ENCODE peak calls at places on chromosomes 16 and 17, in five cellular contexts. One of them, this sample, is unnamed.

GRCh38 chr16:81451753-81452680 is 7.4 kb downstream of the CMIP start:
- DNase-seq in GM12878: no peak
- DNase-seq in H1: no peak
- DNase-seq in neural progenitor cell: no peak
- DNase-seq in hepatocyte: peak
- DNase-seq in this sample: no peak

GRCh38 chr16:81784042-81784785 is 5.1 kb downstream of the PLCG2 start:
- DNase-seq in H1: no peak
- DNase-seq in neural progenitor cell: no peak
- DNase-seq in GM12878: no peak
- DNase-seq in hepatocyte: no peak
- DNase-seq in this sample: no peak

GRCh38 chr17:61639818-61640217 is 48.8 kb upstream of the NACA2 start:
- DNase-seq in GM12878: no peak
- DNase-seq in neural progenitor cell: no peak
- DNase-seq in H1: no peak
- DNase-seq in hepatocyte: no peak
- DNase-seq in this sample: no peak

GRCh38 chr16:75416904-75417565 is 16.3 kb downstream of the CFDP1 start:
- DNase-seq in hepatocyte: no peak
- DNase-seq in neural progenitor cell: no peak
- DNase-seq in H1: no peak
- DNase-seq in GM12878: no peak
- DNase-seq in this sample: no peak

GRCh38 chr16:66728117-66728787 is 23.2 kb downstream of the DYNC1LI2 start:
- DNase-seq in GM12878: no peak
- DNase-seq in H1: no peak
- DNase-seq in neural progenitor cell: peak
- DNase-seq in hepatocyte: peak
- DNase-seq in this sample: peak

GRCh38 chr16:54928421-54929089 is 2.1 kb upstream of the IRX5 start:
- DNase-seq in H1: peak
- DNase-seq in hepatocyte: peak
- DNase-seq in neural progenitor cell: peak
- DNase-seq in GM12878: no peak
- DNase-seq in this sample: no peak

GRCh38 chr16:505479-506245 is 21.9 kb upstream of the CAPN15 start:
- DNase-seq in neural progenitor cell: no peak
- DNase-seq in GM12878: no peak
- DNase-seq in H1: no peak
- DNase-seq in hepatocyte: no peak
- DNase-seq in this sample: no peak

GRCh38 chr17:38379448-38379847 is 27.8 kb downstream of the SOCS7 start:
- DNase-seq in H1: no peak
- DNase-seq in GM12878: no peak
- DNase-seq in hepatocyte: no peak
- DNase-seq in neural progenitor cell: no peak
- DNase-seq in this sample: no peak

GRCh38 chr16:5836979-5837670 is 739.5 kb upstream of the EEF2KMT start:
- DNase-seq in hepatocyte: no peak
- DNase-seq in neural progenitor cell: no peak
- DNase-seq in H1: no peak
- DNase-seq in GM12878: no peak
- DNase-seq in this sample: no peak

GRCh38 chr17:62713096-62713870 is 85.8 kb downstream of the MRC2 start:
- DNase-seq in neural progenitor cell: peak
- DNase-seq in H1: no peak
- DNase-seq in GM12878: no peak
- DNase-seq in hepatocyte: no peak
- DNase-seq in this sample: no peak

GRCh38 chr17:60284709-60285108 is 107.2 kb downstream of the USP32 start:
- DNase-seq in GM12878: no peak
- DNase-seq in neural progenitor cell: no peak
- DNase-seq in H1: no peak
- DNase-seq in hepatocyte: no peak
- DNase-seq in this sample: no peak

GRCh38 chr17:76359375-76359774 is 5.7 kb upstream of the PRPSAP1 start:
- DNase-seq in neural progenitor cell: no peak
- DNase-seq in H1: no peak
- DNase-seq in GM12878: no peak
- DNase-seq in hepatocyte: no peak
- DNase-seq in this sample: no peak

GRCh38 chr16:89145406-89146161 is 26.0 kb upstream of the CDH15 start:
- DNase-seq in neural progenitor cell: no peak
- DNase-seq in H1: no peak
- DNase-seq in GM12878: no peak
- DNase-seq in hepatocyte: no peak
- DNase-seq in this sample: no peak

DNA sequence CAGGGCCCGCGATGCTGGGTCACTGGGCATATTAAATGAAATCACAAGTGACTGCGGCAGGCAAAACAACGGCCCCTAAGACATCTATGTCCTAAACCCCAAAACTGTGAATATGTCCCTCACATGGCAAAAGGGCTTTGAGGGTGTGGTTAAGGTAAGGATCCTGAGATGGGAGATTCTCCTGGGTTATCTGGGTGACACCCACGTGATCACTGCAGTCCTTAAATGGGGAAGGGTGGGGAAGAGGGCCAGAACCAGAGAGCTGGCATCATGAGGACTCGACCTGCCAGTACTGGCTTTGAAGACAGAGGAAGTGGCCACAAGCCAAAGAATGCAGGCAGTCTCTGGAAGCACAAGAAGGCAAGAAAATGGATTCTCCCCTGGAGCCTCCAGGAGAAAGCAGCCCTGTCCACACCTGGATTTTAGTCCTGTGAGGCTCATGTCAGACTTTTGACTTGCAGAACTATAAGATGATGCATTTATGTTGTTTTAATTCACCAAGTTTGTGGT is 12.5 kb downstream of the COTL1 start:
- DNase-seq in neural progenitor cell: no peak
- DNase-seq in GM12878: no peak
- DNase-seq in H1: no peak
- DNase-seq in hepatocyte: no peak
- DNase-seq in this sample: no peak
- H3K4me2 ChIP-seq in neural progenitor cell: no peak
- H3K4me2 ChIP-seq in GM12878: peak
- H3K4me2 ChIP-seq in H1: no peak
- H3K4me2 ChIP-seq in hepatocyte: no peak
- H3K4me2 ChIP-seq in this sample: no peak

DNA sequence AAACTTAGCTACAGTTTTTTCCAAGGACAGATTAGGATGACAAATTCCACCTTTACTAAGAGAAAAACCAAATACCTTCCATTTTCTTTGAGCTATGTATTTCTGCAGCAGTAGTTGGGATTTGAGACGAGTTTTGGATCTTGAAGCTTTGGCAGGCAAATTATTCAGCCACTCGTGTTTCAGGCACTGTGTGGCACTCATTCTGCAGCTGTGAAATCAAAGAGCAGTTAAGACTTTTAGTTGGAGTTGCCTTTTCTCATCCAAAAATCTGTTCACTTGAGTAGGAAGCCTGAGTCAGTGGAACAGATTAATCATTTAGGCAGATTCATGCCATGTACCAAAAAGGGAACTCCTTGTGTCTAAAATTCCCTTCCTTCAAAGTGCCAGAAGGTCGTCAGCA is 20.0 kb downstream of the ORC6 start:
- DNase-seq in hepatocyte: no peak
- DNase-seq in GM12878: no peak
- DNase-seq in neural progenitor cell: no peak
- DNase-seq in H1: no peak
- DNase-seq in this sample: no peak
- H3K27ac ChIP-seq in hepatocyte: no peak
- H3K27ac ChIP-seq in GM12878: no peak
- H3K27ac ChIP-seq in neural progenitor cell: no peak
- H3K27ac ChIP-seq in H1: no peak
- H3K27ac ChIP-seq in this sample: no peak

GRCh38 chr16:86515780-86516617 is 5.7 kb downstream of the FOXF1 start:
- DNase-seq in GM12878: no peak
- DNase-seq in neural progenitor cell: peak
- DNase-seq in hepatocyte: no peak
- DNase-seq in H1: no peak
- DNase-seq in this sample: no peak

GRCh38 chr16:86517033-86517432 is 6.7 kb downstream of the FOXF1 start:
- DNase-seq in GM12878: no peak
- DNase-seq in H1: no peak
- DNase-seq in hepatocyte: no peak
- DNase-seq in neural progenitor cell: no peak
- DNase-seq in this sample: no peak

GRCh38 chr16:86514656-86515376 is 4.5 kb downstream of the FOXF1 start:
- DNase-seq in neural progenitor cell: no peak
- DNase-seq in GM12878: no peak
- DNase-seq in H1: no peak
- DNase-seq in hepatocyte: no peak
- DNase-seq in this sample: no peak

GRCh38 chr16:86516618-86517003 is 6.3 kb downstream of the FOXF1 start:
- DNase-seq in hepatocyte: no peak
- DNase-seq in GM12878: no peak
- DNase-seq in neural progenitor cell: peak
- DNase-seq in H1: no peak
- DNase-seq in this sample: no peak

DNA sequence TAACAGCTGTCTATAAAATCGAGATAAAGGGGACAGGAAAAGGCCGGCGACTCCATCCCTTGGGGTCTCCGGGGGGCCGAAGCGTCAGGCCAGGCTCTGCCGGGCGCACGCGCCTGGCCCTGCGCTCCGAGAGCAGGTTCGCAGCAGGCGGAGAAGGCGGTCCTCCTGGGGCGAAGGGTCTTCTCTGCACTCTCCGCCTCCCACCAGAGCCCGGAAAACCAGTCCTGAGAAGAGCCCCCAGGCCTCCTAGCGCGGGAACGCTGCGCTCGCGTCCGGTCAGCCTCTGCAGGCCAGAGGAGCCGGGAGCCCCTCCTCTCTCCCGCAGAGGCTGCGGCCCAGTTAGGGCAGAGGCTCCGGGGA is 5.1 kb downstream of the FOXF1 start:
- DNase-seq in H1: peak
- DNase-seq in GM12878: no peak
- DNase-seq in hepatocyte: no peak
- DNase-seq in neural progenitor cell: peak
- DNase-seq in this sample: no peak
- TF ChIP-seq EZH2 in H1: no peak
- TF ChIP-seq EZH2 in GM12878: no peak
- TF ChIP-seq EZH2 in hepatocyte: no peak
- TF ChIP-seq EZH2 in neural progenitor cell: no peak
- TF ChIP-seq EZH2 in this sample: no peak

DNA sequence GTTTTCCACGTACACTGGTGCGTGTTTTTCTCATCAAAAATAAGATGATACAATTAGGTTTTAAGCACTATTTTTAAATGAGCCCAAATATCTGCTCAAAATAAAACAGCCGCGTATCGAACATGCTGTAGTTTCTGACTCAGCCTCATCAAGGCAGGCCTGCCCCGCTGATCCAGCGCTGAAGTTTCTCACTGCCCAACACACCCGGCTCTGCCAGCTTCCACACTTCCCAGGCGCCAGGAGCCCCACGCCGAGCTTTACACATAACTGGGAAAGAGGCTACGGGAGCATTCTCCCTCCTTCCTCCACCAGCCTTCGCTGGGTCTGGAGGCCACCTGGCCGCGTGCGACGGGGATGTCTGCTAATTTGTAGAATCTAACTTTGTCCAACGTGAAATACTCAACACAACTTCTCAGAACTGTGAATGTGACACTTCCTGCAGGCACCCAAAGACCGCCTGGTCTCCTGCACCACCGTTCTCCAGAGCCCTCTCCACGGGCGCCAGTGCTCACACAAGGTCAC is 42.1 kb downstream of the MAP1LC3B start:
- DNase-seq in neural progenitor cell: no peak
- DNase-seq in H1: no peak
- DNase-seq in hepatocyte: no peak
- DNase-seq in GM12878: no peak
- DNase-seq in this sample: no peak
- H3K4me2 ChIP-seq in neural progenitor cell: no peak
- H3K4me2 ChIP-seq in H1: no peak
- H3K4me2 ChIP-seq in hepatocyte: no peak
- H3K4me2 ChIP-seq in GM12878: no peak
- H3K4me2 ChIP-seq in this sample: no peak

GRCh38 chr16:57238682-57239081 is 6.4 kb upstream of the ARL2BP start:
- DNase-seq in hepatocyte: no peak
- DNase-seq in neural progenitor cell: no peak
- DNase-seq in H1: no peak
- DNase-seq in GM12878: no peak
- DNase-seq in this sample: no peak

GRCh38 chr16:57233944-57234706 is 10.9 kb upstream of the ARL2BP start:
- DNase-seq in GM12878: no peak
- DNase-seq in H1: no peak
- DNase-seq in neural progenitor cell: no peak
- DNase-seq in hepatocyte: no peak
- DNase-seq in this sample: no peak

GRCh38 chr16:57231821-57232350 is 13.2 kb upstream of the ARL2BP start:
- DNase-seq in neural progenitor cell: no peak
- DNase-seq in hepatocyte: no peak
- DNase-seq in GM12878: no peak
- DNase-seq in H1: no peak
- DNase-seq in this sample: no peak

GRCh38 chr16:57234707-57235092 is 10.4 kb upstream of the ARL2BP start:
- DNase-seq in hepatocyte: no peak
- DNase-seq in H1: no peak
- DNase-seq in neural progenitor cell: no peak
- DNase-seq in GM12878: no peak
- DNase-seq in this sample: no peak

DNA sequence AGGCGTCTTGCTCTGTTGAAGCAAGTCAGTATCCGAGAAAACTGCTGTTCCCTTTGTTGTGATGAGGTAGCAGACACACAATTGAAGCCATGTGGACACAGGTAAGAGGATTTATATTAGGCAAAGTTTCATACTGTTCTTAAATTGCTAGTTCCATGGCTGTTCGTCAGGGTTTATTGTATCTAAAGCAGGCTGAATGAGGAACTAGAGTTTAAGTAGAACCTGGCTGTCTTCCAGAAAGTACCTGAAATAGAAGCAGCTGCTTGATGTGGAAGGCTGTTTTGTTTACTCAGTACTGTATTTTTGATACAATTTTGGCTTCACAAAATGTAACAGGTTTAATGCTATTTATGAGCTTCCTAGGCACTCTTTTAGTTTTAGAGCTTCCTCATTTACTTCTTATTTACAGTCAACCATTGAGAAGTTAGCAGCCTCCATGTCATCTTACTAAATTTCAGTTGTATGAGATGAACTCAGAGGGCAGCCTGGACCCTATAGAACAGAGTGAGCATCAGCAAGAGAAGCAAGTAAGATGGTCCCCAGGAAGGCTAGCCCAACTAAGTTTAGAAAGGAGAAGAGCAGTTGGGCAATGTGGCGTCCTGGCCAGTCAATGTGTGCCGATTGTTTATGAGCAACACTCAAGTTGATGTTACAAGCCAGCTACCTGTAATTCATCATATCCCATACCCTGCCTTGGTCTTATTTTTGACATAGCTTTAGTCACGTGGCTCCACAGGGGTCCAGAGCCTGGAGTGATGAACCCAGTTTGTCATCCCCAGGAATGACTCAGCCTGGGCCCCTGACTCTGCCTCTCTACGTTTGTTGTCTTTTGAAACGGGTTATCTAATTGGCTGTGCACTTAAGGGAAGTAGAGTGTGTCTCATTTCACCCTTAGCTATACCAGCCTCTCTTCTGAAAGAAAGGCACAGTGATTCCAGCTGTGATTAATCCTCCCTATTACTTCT is 9.6 kb upstream of the ARL2BP start:
- DNase-seq in neural progenitor cell: no peak
- DNase-seq in GM12878: no peak
- DNase-seq in hepatocyte: peak
- DNase-seq in H1: no peak
- DNase-seq in this sample: no peak
- H3K27ac ChIP-seq in neural progenitor cell: no peak
- H3K27ac ChIP-seq in GM12878: peak
- H3K27ac ChIP-seq in hepatocyte: peak
- H3K27ac ChIP-seq in H1: no peak
- H3K27ac ChIP-seq in this sample: no peak